ENCODE peak calls at places on chromosomes 2 and 18, in ten cellular contexts. E is spleen, V is right atrium auricular region, X is left lung, Q is ascending aorta, J is H9, U is cardiac muscle cell, Z is tibial artery, R is breast epithelium, B is stomach. D is an unnamed sample. For H3K27me3, the result is how much of the 10 kb centered on the place peaks cover.

GRCh38 chr2:3207091-3207491 is 170.5 kb downstream of the EIPR1 start:
- DNase-seq in X (no peak), U (no peak), Q (peak), B (no peak), J (no peak), Z (no peak), E (peak), V (no peak), R (no peak), D (no peak)

GRCh38 chr18:66523219-66523991 is 80.5 kb downstream of the CDH19 start:
- DNase-seq in J (no peak), X (no peak), Z (no peak), Q (no peak), R (no peak), B (no peak), U (no peak), V (no peak), E (no peak), D (no peak)

GRCh38 chr2:72745679-72746368 is 80.0 kb downstream of the EXOC6B start:
- DNase-seq in V (no peak), Q (no peak), X (no peak), R (no peak), Z (no peak), E (no peak), J (no peak), B (no peak), U (peak), D (no peak)

GRCh38 chr2:45699032-45699658 is 47.7 kb downstream of the PRKCE start:
- DNase-seq in B (no peak), J (no peak), Q (no peak), R (no peak), U (no peak), V (no peak), Z (no peak), X (no peak), E (no peak), D (no peak)

GRCh38 chr2:7392076-7392787 is 475.0 kb downstream of the RNF144A start:
- DNase-seq in Q (no peak), X (no peak), J (no peak), Z (no peak), E (no peak), B (no peak), V (no peak), R (no peak), U (no peak), D (no peak)

GRCh38 chr2:205754924-205755321 is 72.6 kb downstream of the NRP2 start:
- DNase-seq in U (no peak), E (no peak), V (no peak), Z (no peak), R (no peak), Q (no peak), J (no peak), B (no peak), X (no peak), D (no peak)

GRCh38 chr2:24199968-24200590 is 25.2 kb downstream of the FAM228A start:
- DNase-seq in U (no peak), R (no peak), B (no peak), J (no peak), V (no peak), E (no peak), Q (no peak), X (no peak), Z (no peak), D (no peak)

GRCh38 chr2:180655842-180656454 is 324.5 kb upstream of the UBE2E3 start:
- DNase-seq in X (no peak), B (no peak), Z (no peak), U (no peak), R (no peak), V (no peak), Q (no peak), E (no peak), J (no peak), D (no peak)

GRCh38 chr2:190119257-190119656 is 56.7 kb upstream of the MSTN start:
- DNase-seq in R (no peak), X (peak), V (peak), J (peak), E (no peak), U (peak), Q (no peak), Z (peak), B (no peak), D (no peak)

GRCh38 chr2:4020153-4020552 is 316.8 kb downstream of the DCDC2C start:
- DNase-seq in J (no peak), Z (no peak), X (no peak), U (no peak), B (no peak), Q (no peak), R (no peak), E (no peak), V (no peak), D (no peak)

GRCh38 chr2:238915596-238915995 is 67.7 kb downstream of the TWIST2 start:
- DNase-seq in X (peak), Z (peak), R (peak), U (no peak), B (no peak), J (no peak), V (no peak), E (peak), Q (no peak), D (peak)

GRCh38 chr2:42021490-42021889 is 26.3 kb upstream of the PKDCC start:
- DNase-seq in Z (no peak), B (no peak), Q (no peak), U (no peak), V (no peak), X (no peak), J (no peak), E (no peak), R (no peak), D (no peak)

GRCh38 chr2:127106457-127106997 is 427 bp downstream of the BIN1 start:
- DNase-seq in X (no peak), V (no peak), Q (peak), E (peak), J (no peak), Z (no peak), R (peak), U (no peak), B (peak), D (no peak)

GRCh38 chr2:57981369-57981768 is 65.2 kb upstream of the VRK2 start:
- DNase-seq in V (no peak), E (no peak), R (no peak), U (no peak), Z (no peak), Q (no peak), J (no peak), X (no peak), B (no peak), D (no peak)

GRCh38 chr2:24824071-24824588 is 30.9 kb downstream of the CENPO start:
- DNase-seq in Q (peak), Z (no peak), U (no peak), E (peak), R (no peak), X (no peak), J (peak), B (peak), V (peak), D (no peak)

GRCh38 chr2:55811048-55811447 is 112.5 kb downstream of the EFEMP1 start:
- DNase-seq in R (no peak), X (no peak), Z (no peak), E (no peak), Q (no peak), U (no peak), J (no peak), B (no peak), V (no peak), D (no peak)

GRCh38 chr2:111946294-111947114 is 48.1 kb downstream of the MERTK start:
- DNase-seq in Q (peak), R (no peak), Z (peak), U (peak), V (no peak), E (no peak), X (no peak), J (no peak), B (peak), D (no peak)

GRCh38 chr2:120442923-120443571 is 97.1 kb downstream of the INHBB start:
- DNase-seq in V (no peak), X (peak), Z (no peak), E (peak), R (peak), B (peak), U (peak), Q (no peak), J (peak), D (no peak)

GRCh38 chr18:60130289-60130688 is 230.5 kb downstream of the PMAIP1 start:
- DNase-seq in J (no peak), E (no peak), R (no peak), U (no peak), X (no peak), B (no peak), Z (no peak), Q (no peak), V (no peak), D (no peak)

GRCh38 chr2:19576411-19576810 is 218.0 kb upstream of the OSR1 start:
- DNase-seq in E (no peak), B (no peak), Z (no peak), Q (no peak), X (no peak), U (no peak), J (no peak), R (no peak), V (no peak), D (no peak)

GRCh38 chr18:42182728-42183700 is 228.0 kb downstream of the PIK3C3 start:
- DNase-seq in R (no peak), Q (no peak), J (no peak), X (no peak), Z (no peak), B (no peak), E (no peak), U (no peak), V (no peak), D (no peak)
- H3K27ac ChIP-seq in R (no peak), Q (no peak), J (no peak), X (no peak), Z (no peak), B (no peak), E (no peak), U (no peak), V (no peak), D (no peak)

GRCh38 chr18:47262397-47263196 is 11.1 kb upstream of the SKOR2 start:
- DNase-seq in V (no peak), Q (no peak), J (peak), U (no peak), X (no peak), E (no peak), B (no peak), R (no peak), Z (no peak), D (no peak)

GRCh38 chr18:47263197-47263827 is 11.9 kb upstream of the SKOR2 start:
- DNase-seq in E (peak), B (no peak), X (no peak), V (no peak), Z (no peak), R (no peak), Q (no peak), J (peak), U (no peak), D (no peak)

GRCh38 chr18:47265197-47265596 is 13.7 kb upstream of the SKOR2 start:
- DNase-seq in U (no peak), R (no peak), E (no peak), V (no peak), J (no peak), Z (no peak), B (no peak), Q (no peak), X (no peak), D (no peak)

GRCh38 chr18:47261902-47262301 is 10.4 kb upstream of the SKOR2 start:
- DNase-seq in Q (no peak), R (no peak), Z (no peak), V (no peak), B (no peak), X (no peak), J (no peak), E (no peak), U (no peak), D (no peak)

GRCh38 chr18:47263828-47264314 is 12.4 kb upstream of the SKOR2 start:
- DNase-seq in B (no peak), X (no peak), V (no peak), U (no peak), R (no peak), J (peak), Q (no peak), E (no peak), Z (no peak), D (no peak)
- H3K27me3 ChIP-seq in B (half or more), X (half or more), V (under half), U (half or more), R (half or more), J (half or more), Q (under half), E (half or more), Z (under half), D (under half)

DNA sequence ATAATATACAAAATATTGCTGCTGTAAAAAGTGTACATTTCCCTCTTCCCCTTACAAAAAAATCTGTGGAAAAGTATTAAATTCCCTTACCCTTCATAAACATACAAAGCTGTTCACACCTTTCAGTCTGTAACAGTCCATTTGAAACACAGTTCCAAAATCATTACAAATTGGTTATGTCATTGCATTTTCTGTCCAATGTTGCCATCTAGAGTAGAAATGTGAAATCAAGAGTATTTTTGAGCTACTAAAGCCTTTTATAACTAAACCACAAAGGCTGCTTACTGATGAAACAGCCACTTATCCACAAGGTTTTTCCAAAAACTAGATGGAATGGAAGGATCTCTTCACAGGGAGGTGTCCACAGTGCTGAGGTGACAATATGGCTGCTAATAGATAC is 72.5 kb downstream of the SS18 start:
- DNase-seq in E (no peak), R (no peak), Q (no peak), J (no peak), B (no peak), U (no peak), Z (no peak), V (no peak), X (no peak), D (no peak)
- TF ChIP-seq CTCF in E (no peak), R (no peak), Q (no peak), J (no peak), B (no peak), U (no peak), Z (no peak), V (no peak), X (no peak), D (peak)

GRCh38 chr18:8895987-8896619 is 190.7 kb downstream of the MTCL1 start:
- DNase-seq in X (no peak), U (no peak), J (no peak), V (no peak), Z (no peak), E (no peak), B (no peak), R (no peak), Q (no peak), D (no peak)
- H3K27ac ChIP-seq in X (no peak), U (no peak), J (no peak), V (no peak), Z (no peak), E (no peak), B (no peak), R (no peak), Q (no peak), D (no peak)

DNA sequence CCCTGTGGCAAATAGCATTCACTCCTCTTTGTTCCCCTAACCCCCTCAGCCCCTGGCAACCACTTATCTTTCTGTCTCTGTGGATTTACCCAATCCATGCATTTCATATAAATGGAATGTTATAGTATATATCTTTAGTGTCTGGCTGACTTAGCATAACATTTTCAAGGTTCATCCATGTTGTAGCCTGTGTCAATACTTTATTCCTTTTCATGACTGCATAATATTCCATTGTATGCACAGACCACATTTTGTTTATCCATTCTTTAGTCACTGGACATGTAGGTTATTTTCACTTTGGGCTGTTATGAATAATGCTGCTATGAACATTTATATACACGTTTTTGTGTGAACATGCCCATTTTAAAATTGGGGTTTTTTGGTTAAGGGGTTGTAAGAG is 42.8 kb downstream of the TET3 start:
- DNase-seq in B (no peak), Z (no peak), U (no peak), V (no peak), E (no peak), X (no peak), J (no peak), Q (no peak), R (no peak), D (no peak)
- H3K27me3 ChIP-seq in B (under half), Z (under half), U (under half), V (under half), E (under half), X (under half), J (under half), Q (under half), R (under half), D (under half)

GRCh38 chr18:69588301-69588700 is 187.6 kb downstream of the DOK6 start:
- DNase-seq in B (no peak), Z (no peak), R (no peak), U (no peak), E (no peak), V (no peak), X (no peak), J (no peak), Q (no peak), D (no peak)
- TF ChIP-seq CTCF in B (no peak), Z (no peak), R (no peak), U (peak), E (no peak), V (no peak), X (no peak), J (peak), Q (no peak), D (no peak)

GRCh38 chr18:38980420-38980819 is 1414.8 kb upstream of the CELF4 start:
- DNase-seq in B (no peak), Q (no peak), V (no peak), J (no peak), Z (no peak), E (no peak), X (no peak), R (no peak), U (no peak), D (no peak)
- H3K27ac ChIP-seq in B (no peak), Q (no peak), V (no peak), J (no peak), Z (no peak), E (no peak), X (no peak), R (no peak), U (no peak), D (no peak)

DNA sequence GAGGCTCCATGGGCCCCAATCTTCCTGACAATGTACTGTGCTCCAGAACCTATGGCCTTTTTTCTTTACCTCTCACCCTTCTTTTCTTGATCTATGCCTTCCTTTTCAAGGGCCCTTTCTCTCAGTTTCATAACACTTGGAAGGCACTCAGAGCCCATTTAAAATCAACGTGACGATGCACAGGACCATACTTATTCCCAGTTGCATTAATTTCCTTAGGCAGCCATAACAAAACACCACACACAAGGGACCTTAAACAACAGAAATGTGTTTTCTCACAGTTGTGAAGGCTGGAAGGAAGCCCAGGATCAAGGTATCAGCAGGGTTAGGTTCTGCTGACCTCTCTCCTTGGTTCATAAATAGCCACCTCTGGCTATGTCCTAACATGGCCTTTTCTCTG is 414.0 kb upstream of the TNP1 start:
- DNase-seq in V (no peak), X (no peak), U (no peak), Z (no peak), B (no peak), Q (no peak), J (no peak), R (no peak), E (no peak), D (no peak)
- H3K27me3 ChIP-seq in V (under half), X (under half), U (half or more), Z (under half), B (under half), Q (under half), J (half or more), R (under half), E (under half), D (under half)

GRCh38 chr2:113200736-113201490 is 27.1 kb downstream of the PSD4 start:
- DNase-seq in R (no peak), V (no peak), Z (no peak), X (no peak), B (no peak), Q (no peak), J (no peak), U (no peak), E (peak), D (no peak)
- TF ChIP-seq CTCF in R (no peak), V (no peak), Z (no peak), X (no peak), B (no peak), Q (no peak), J (no peak), U (no peak), E (no peak), D (no peak)

D was measured in dorsolateral prefrontal cortex.